ENCODE peak calls at places on chromosome 15, in eight cellular contexts. Q, M, K, C, P, R, T and N are unnamed samples.

GRCh38 chr15:45268135-45268534 is 16.1 kb downstream of the SLC28A2 start:
- DNase-seq in Q (no peak), K (peak), P (no peak), C (no peak), M (no peak), T (no peak), R (no peak), N (no peak)

GRCh38 chr15:59524331-59524731 is 86.3 kb downstream of the FAM81A start:
- DNase-seq in Q (no peak), T (no peak), R (no peak), C (no peak), K (no peak), P (no peak), M (no peak), N (no peak)

GRCh38 chr15:88066758-88067157 is 189.8 kb downstream of the NTRK3 start:
- DNase-seq in P (no peak), Q (no peak), R (no peak), T (no peak), M (no peak), C (no peak), K (peak), N (no peak)

GRCh38 chr15:78212008-78212407 is 22.4 kb downstream of the ACSBG1 start:
- DNase-seq in M (no peak), P (no peak), Q (no peak), T (no peak), C (no peak), K (no peak), R (no peak), N (no peak)

GRCh38 chr15:82846621-82847020 is 37.2 kb downstream of the WHAMM start:
- DNase-seq in K (no peak), R (no peak), Q (no peak), M (no peak), C (no peak), P (no peak), T (no peak), N (no peak)

GRCh38 chr15:39685999-39686613 is 96.5 kb downstream of the FSIP1 start:
- DNase-seq in Q (no peak), T (no peak), M (peak), K (peak), R (peak), C (no peak), P (no peak), N (peak)

GRCh38 chr15:95290376-95290973 is 1040.0 kb upstream of the NR2F2 start:
- DNase-seq in K (no peak), P (no peak), T (no peak), M (no peak), Q (no peak), R (no peak), C (no peak), N (no peak)

GRCh38 chr15:74176262-74177208 is 3.0 kb downstream of the ISLR start:
- DNase-seq in R (no peak), C (no peak), Q (no peak), T (no peak), P (peak), K (peak), M (no peak), N (no peak)

GRCh38 chr15:53807500-53807899 is 48.0 kb upstream of the WDR72 start:
- DNase-seq in T (no peak), Q (no peak), P (no peak), R (no peak), M (no peak), C (no peak), K (no peak), N (no peak)

GRCh38 chr15:73295630-73296286 is 73.0 kb downstream of the HCN4 start:
- DNase-seq in T (no peak), Q (no peak), R (peak), P (peak), M (no peak), K (no peak), C (no peak), N (no peak)

GRCh38 chr15:90873998-90874605 is 5.7 kb downstream of the FURIN start:
- DNase-seq in R (peak), M (peak), C (no peak), Q (no peak), P (no peak), T (no peak), K (peak), N (no peak)

GRCh38 chr15:61253186-61253585 is 24.1 kb upstream of the RORA start:
- DNase-seq in M (no peak), Q (no peak), K (no peak), P (no peak), T (no peak), C (no peak), R (no peak), N (no peak)

GRCh38 chr15:80844011-80844732 is 65.0 kb downstream of the CEMIP start:
- DNase-seq in C (no peak), R (no peak), K (no peak), P (no peak), Q (no peak), M (no peak), T (no peak), N (no peak)

GRCh38 chr15:59131456-59131855 is 26.5 kb downstream of the CCNB2 start:
- DNase-seq in P (no peak), C (no peak), R (no peak), T (no peak), K (no peak), M (no peak), Q (no peak), N (no peak)

GRCh38 chr15:51669381-51669780 is 11.9 kb upstream of the SCG3 start:
- DNase-seq in P (no peak), K (no peak), Q (no peak), C (no peak), T (no peak), R (no peak), M (no peak), N (no peak)

GRCh38 chr15:75214293-75215096 is 12.8 kb downstream of the C15orf39 start:
- DNase-seq in P (peak), R (no peak), T (no peak), C (no peak), M (no peak), Q (no peak), K (no peak), N (no peak)

GRCh38 chr15:76988874-76989780 is 5.8 kb upstream of the PSTPIP1 start:
- DNase-seq in M (no peak), P (no peak), Q (no peak), C (no peak), T (no peak), K (peak), R (no peak), N (no peak)

GRCh38 chr15:38260077-38260476 is 7.4 kb downstream of the SPRED1 start:
- DNase-seq in T (no peak), C (no peak), R (no peak), Q (no peak), K (peak), P (no peak), M (no peak), N (peak)

GRCh38 chr15:78873796-78874761 is 1.4 kb downstream of the MORF4L1 start:
- DNase-seq in M (no peak), C (no peak), T (no peak), K (peak), P (no peak), Q (no peak), R (peak), N (no peak)

GRCh38 chr15:44286814-44287555 is 1.5 kb upstream of the GOLM2 start:
- DNase-seq in Q (no peak), C (no peak), R (no peak), T (no peak), M (no peak), P (no peak), K (no peak), N (no peak)

GRCh38 chr15:96327155-96327741 is 3.3 kb upstream of the NR2F2 start:
- DNase-seq in R (peak), P (no peak), T (no peak), M (no peak), Q (no peak), C (no peak), K (peak), N (peak)

GRCh38 chr15:39381517-39381916 is 199.4 kb upstream of the THBS1 start:
- DNase-seq in C (no peak), K (no peak), P (no peak), T (no peak), R (no peak), Q (no peak), M (no peak), N (no peak)

GRCh38 chr15:74835312-74835823 is 7.6 kb downstream of the ULK3 start:
- DNase-seq in K (peak), M (no peak), T (no peak), C (peak), Q (no peak), P (peak), R (peak), N (no peak)

GRCh38 chr15:57056357-57056756 is 137.9 kb downstream of the TCF12 start:
- DNase-seq in C (no peak), R (no peak), M (no peak), T (no peak), K (no peak), Q (no peak), P (no peak), N (no peak)

GRCh38 chr15:70242962-70243685 is 145.4 kb upstream of the TLE3 start:
- DNase-seq in R (no peak), T (no peak), P (no peak), M (no peak), C (no peak), K (peak), Q (no peak), N (no peak)

GRCh38 chr15:78524230-78524629 is 16.0 kb upstream of the PSMA4 start:
- DNase-seq in M (no peak), P (no peak), Q (no peak), K (no peak), R (no peak), T (no peak), C (no peak), N (no peak)

GRCh38 chr15:26945046-26945445 is 25.9 kb upstream of the GABRG3 start:
- DNase-seq in R (no peak), P (no peak), T (no peak), Q (no peak), K (peak), C (no peak), M (no peak), N (no peak)

GRCh38 chr15:55599384-55599783 is 11.2 kb upstream of the PYGO1 start:
- DNase-seq in K (no peak), Q (no peak), M (no peak), R (no peak), T (no peak), C (no peak), P (no peak), N (no peak)

GRCh38 chr15:64600794-64601193 is 140.4 kb downstream of the ZNF609 start:
- DNase-seq in P (no peak), M (no peak), C (no peak), T (no peak), K (no peak), R (no peak), Q (no peak), N (no peak)

GRCh38 chr15:92226020-92226612 is 167.6 kb upstream of the ST8SIA2 start:
- DNase-seq in M (no peak), T (no peak), K (peak), C (no peak), Q (no peak), R (peak), P (no peak), N (no peak)

GRCh38 chr15:63491116-63491817 is 13.1 kb upstream of the USP3 start:
- DNase-seq in K (no peak), C (no peak), M (peak), R (no peak), Q (no peak), T (no peak), P (no peak), N (no peak)